ENCODE peak calls at places on chromosomes 5 and 9, in six cellular contexts. R is K562, Z is colonic mucosa, M is endothelial cell of umbilical vein, D is astrocyte, I is fibroblast of lung. O is an unnamed sample.

GRCh38 chr5:94057217-94057616 is 315.8 kb upstream of the POU5F2 start:
- DNase-seq in R (no peak), Z (no peak), M (no peak), D (no peak), I (no peak), O (no peak)

GRCh38 chr9:116178481-116179211 is 25.1 kb downstream of the PAPPA start:
- DNase-seq in R (no peak), Z (no peak), M (no peak), D (no peak), I (no peak), O (peak; percentile 77)

GRCh38 chr5:139443766-139444473 is 4.6 kb upstream of the DNAJC18 start:
- DNase-seq in R (no peak), Z (no peak), M (peak; percentile 74), D (peak; percentile 91), I (peak; percentile 23), O (no peak)

GRCh38 chr9:133089271-133089671 is 27.5 kb downstream of the CEL start:
- DNase-seq in R (peak; percentile 70), Z (no peak), M (no peak), D (no peak), I (no peak), O (no peak)

GRCh38 chr5:138722518-138722917 is 30.7 kb upstream of the CTNNA1 start:
- DNase-seq in R (no peak), Z (no peak), M (no peak), D (no peak), I (no peak), O (no peak)

GRCh38 chr9:96674914-96675538 is 19.9 kb upstream of the PRXL2C start:
- DNase-seq in R (no peak), Z (no peak), M (peak; percentile 91), D (peak; percentile 68), I (peak; percentile 77), O (no peak)

GRCh38 chr5:51416149-51416548 is 32.9 kb downstream of the ISL1 start:
- DNase-seq in R (no peak), Z (no peak), M (no peak), D (no peak), I (no peak), O (no peak)

GRCh38 chr5:14476791-14477435 is 104.7 kb upstream of the OTULINL start:
- DNase-seq in R (no peak), Z (no peak), M (peak; percentile 39), D (peak; percentile 67), I (peak; percentile 50), O (no peak)

GRCh38 chr5:114782869-114783268 is 386.8 kb downstream of the TRIM36 start:
- DNase-seq in R (no peak), Z (no peak), M (no peak), D (no peak), I (no peak), O (no peak)

GRCh38 chr5:21895766-21896165 is 957.4 kb downstream of the CDH12 start:
- DNase-seq in R (no peak), Z (no peak), M (peak; percentile 49), D (no peak), I (no peak), O (no peak)

GRCh38 chr9:35827486-35827885 is 1.0 kb downstream of the FAM221B start:
- DNase-seq in R (no peak), Z (no peak), M (no peak), D (peak; percentile 50), I (peak; percentile 56), O (no peak)

GRCh38 chr9:35829084-35829763 is at the start of gene TMEM8B:
- DNase-seq in R (peak; percentile 94), Z (peak; percentile 97), M (peak; percentile 91), D (peak; percentile 78), I (peak; percentile 89), O (no peak)

GRCh38 chr9:35828716-35829083 is at the start of gene FAM221B:
- DNase-seq in R (no peak), Z (peak; percentile 52), M (no peak), D (no peak), I (no peak), O (no peak)

GRCh38 chr9:35822926-35823325 is 5.6 kb downstream of the FAM221B start:
- DNase-seq in R (no peak), Z (no peak), M (no peak), D (no peak), I (no peak), O (no peak)

GRCh38 chr9:35826071-35826701 is 2.3 kb downstream of the FAM221B start:
- DNase-seq in R (peak; percentile 45), Z (peak; percentile 60), M (peak; percentile 85), D (peak; percentile 38), I (peak; percentile 83), O (no peak)
- H3K9ac ChIP-seq in R (no peak overlapping the region), Z (no peak overlapping the region), M (no peak overlapping the region), D (no peak overlapping the region), I (no peak overlapping the region), O (no peak overlapping the region)

DNA sequence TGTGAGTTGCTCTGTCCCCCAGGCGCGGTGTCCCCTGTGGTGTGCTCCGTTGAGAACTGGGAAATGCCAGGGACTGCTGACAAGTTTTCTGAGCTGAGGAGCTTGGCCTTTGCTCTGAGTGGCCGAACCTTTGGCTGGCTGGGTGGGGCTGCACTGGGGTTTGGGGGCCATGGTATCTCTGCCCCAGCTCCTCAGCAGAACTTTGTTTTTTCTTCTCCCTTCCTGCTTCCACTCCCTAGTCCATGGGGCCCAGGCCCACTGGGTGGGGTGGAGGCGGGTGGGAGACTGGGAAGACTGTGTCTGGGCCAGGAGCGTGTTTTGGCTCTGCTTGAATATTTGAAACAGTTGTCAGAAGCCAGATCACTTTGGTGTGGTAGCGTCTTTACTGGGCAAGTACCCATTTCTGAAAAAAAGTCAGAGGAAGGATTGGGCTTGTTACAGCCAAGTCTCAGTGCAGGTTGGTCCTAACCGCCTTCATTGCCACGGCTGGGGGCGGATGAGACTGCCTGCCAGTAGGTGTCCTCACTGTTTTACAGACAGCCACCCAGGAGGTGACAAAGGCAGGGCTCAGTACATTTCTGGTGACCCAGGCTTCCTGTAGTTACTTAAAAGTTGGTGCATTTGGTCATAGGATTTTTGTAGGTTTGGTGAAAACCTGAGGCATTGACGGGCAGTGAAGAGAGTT is 92.7 kb downstream of the DAB2IP start:
- DNase-seq in R (peak; percentile 66), Z (peak; percentile 80), M (peak; percentile 57), D (peak; percentile 35), I (peak; percentile 49), O (no peak)
- H3K9ac ChIP-seq in R (no peak overlapping the region), Z (peak overlapping the region; percentile 83), M (peak overlapping the region; percentile 72), D (peak overlapping the region; percentile 72), I (peak overlapping the region; percentile 51), O (no peak overlapping the region)

DNA sequence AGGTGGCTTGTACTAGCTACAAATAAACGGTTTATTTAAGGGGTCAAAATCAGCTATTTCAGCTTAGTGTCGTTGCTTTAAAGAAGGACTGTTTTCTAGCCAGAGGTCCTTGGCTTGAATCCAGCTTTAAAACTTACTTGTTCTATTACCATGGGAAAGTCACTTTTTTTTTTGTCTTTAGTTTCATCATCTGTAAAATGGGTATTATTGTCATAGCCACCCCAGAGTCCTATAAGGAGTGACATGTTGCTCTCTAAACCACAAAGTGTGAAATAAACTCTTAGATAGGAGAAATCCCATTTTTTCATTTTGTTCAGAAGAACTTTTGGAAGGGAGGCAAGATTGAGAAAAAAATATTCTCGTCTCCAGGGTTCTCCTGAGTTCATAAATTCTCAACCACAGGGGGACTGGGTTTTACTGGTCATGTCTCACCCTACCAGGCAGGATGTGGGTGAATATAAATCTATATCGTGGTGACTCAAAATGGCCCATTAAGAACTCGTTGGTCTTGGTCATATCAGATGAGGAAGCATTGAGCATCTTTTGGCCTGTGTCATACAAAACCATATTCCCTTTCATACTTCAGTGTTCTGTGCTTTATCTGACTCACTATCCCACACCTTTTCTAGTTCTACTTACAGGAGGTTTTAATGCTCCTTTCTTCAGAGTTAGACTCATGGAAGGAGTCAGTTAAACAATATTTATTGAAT is 202.7 kb upstream of the NR3C1 start:
- DNase-seq in R (no peak), Z (no peak), M (no peak), D (peak; percentile 6), I (no peak), O (no peak)
- H3K9ac ChIP-seq in R (no peak overlapping the region), Z (no peak overlapping the region), M (no peak overlapping the region), D (no peak overlapping the region), I (no peak overlapping the region), O (no peak overlapping the region)

GRCh38 chr9:37036237-37037136 is 2.4 kb upstream of the PAX5 start:
- DNase-seq in R (no peak), Z (peak; percentile 47), M (peak; percentile 30), D (no peak), I (peak; percentile 24), O (no peak)

GRCh38 chr9:37034938-37035471 is 937 bp upstream of the PAX5 start:
- DNase-seq in R (no peak), Z (no peak), M (no peak), D (no peak), I (no peak), O (no peak)

GRCh38 chr9:37034320-37034937 is 361 bp upstream of the PAX5 start:
- DNase-seq in R (no peak), Z (peak; percentile 32), M (no peak), D (no peak), I (no peak), O (no peak)

GRCh38 chr9:37037137-37037743 is 3.2 kb upstream of the PAX5 start:
- DNase-seq in R (no peak), Z (peak; percentile 22), M (no peak), D (no peak), I (peak; percentile 17), O (peak; percentile 14)

DNA sequence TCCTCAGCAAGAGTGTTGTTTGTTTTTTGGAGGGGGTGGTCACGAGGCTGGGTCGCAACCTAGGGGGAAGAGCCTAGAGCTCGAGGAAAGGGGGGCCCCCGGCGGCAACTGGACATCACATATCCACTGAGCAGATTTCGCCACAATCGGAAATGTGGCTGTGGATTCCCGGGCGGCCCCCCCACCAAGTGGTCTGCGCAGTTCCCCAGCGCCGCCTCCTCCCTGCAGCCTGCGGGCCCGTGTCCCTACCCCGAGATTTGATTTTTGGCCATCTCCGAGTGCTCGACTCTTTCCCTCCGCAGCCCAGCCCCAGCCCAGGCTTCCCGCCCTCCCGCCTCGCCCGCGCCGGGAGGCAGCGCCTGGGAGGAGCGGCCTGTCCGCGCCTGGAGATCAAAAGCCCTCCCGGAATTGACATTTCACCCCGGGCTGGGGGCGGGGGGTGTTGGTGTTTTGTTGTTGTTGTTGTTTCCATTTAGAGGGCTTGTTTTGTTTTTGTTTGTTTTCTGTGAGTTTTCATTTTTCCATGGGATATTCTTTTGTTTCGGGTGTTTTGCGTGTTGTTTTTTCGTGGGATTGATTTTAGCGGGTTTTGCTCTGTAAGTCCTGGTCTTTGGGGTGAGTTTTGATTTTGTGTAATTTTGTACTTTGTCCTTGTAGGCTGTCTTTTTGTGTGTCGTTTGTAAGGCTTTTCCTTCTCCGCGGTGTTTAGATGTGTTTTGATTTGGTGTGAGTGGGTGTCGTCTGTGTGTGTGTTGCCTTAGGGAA is 1.6 kb upstream of the PAX5 start:
- DNase-seq in R (no peak), Z (no peak), M (peak; percentile 12), D (peak; percentile 4), I (peak; percentile 42), O (no peak)
- H3K9ac ChIP-seq in R (no peak overlapping the region), Z (no peak overlapping the region), M (no peak overlapping the region), D (no peak overlapping the region), I (no peak overlapping the region), O (no peak overlapping the region)

O was measured in SK-N-MC.